ENCODE peak calls at places on chromosome 20, in six cellular contexts. W is hepatocyte, H is mesothelial cell of epicardium, N is GM20000, I is endothelial cell, O is Right ventricle myocardium superior. A is an unnamed sample.

GRCh38 chr20:6583134-6583738 is 184.2 kb upstream of the BMP2 start:
- DNase-seq in W (peak), O (peak), N (peak), I (peak), H (no peak), A (no peak)

GRCh38 chr20:4247898-4248858 is 232.8 kb upstream of the RNF24 start:
- DNase-seq in W (no peak), H (no peak), I (no peak), N (no peak), O (no peak), A (no peak)

GRCh38 chr20:58557713-58558335 is 42.6 kb upstream of the APCDD1L start:
- DNase-seq in W (no peak), O (no peak), I (no peak), H (no peak), N (no peak), A (no peak)

GRCh38 chr20:48703511-48704219 is 124.1 kb downstream of the PREX1 start:
- DNase-seq in H (no peak), O (peak), N (no peak), W (no peak), I (no peak), A (no peak)

GRCh38 chr20:63045991-63046390 is 39.2 kb upstream of the BHLHE23 start:
- DNase-seq in I (no peak), W (no peak), N (no peak), O (peak), H (no peak), A (no peak)

GRCh38 chr20:51802170-51802745 is at the start of gene SALL4:
- DNase-seq in O (no peak), W (peak), N (no peak), I (peak), H (no peak), A (no peak)

GRCh38 chr20:51532577-51533191 is 9.8 kb downstream of the NFATC2 start:
- DNase-seq in H (no peak), I (no peak), N (no peak), O (peak), W (no peak), A (no peak)

GRCh38 chr20:34061695-34062094 is 50.3 kb downstream of the EIF2S2 start:
- DNase-seq in O (no peak), I (no peak), W (no peak), N (no peak), H (no peak), A (no peak)

GRCh38 chr20:51042064-51042463 is 19.2 kb upstream of the KCNG1 start:
- DNase-seq in O (no peak), I (no peak), N (no peak), W (no peak), H (no peak), A (no peak)

GRCh38 chr20:36066777-36067176 is 87.8 kb upstream of the EPB41L1 start:
- DNase-seq in O (no peak), I (no peak), W (no peak), H (no peak), N (no peak), A (no peak)

GRCh38 chr20:2920473-2920872 is 47.2 kb downstream of the PTPRA start:
- DNase-seq in W (no peak), O (no peak), N (no peak), I (no peak), H (no peak), A (no peak)

GRCh38 chr20:2379511-2380229 is 1.0 kb upstream of the TGM6 start:
- DNase-seq in O (no peak), I (no peak), W (no peak), H (no peak), N (no peak), A (no peak)

GRCh38 chr20:35991142-35991771 is 22.9 kb downstream of the CNBD2 start:
- DNase-seq in W (peak), N (no peak), O (no peak), I (peak), H (no peak), A (no peak)

GRCh38 chr20:23125625-23126191 is 39.6 kb upstream of the CD93 start:
- DNase-seq in O (peak), N (no peak), H (no peak), I (no peak), W (peak), A (no peak)

GRCh38 chr20:62726276-62726675 is 17.6 kb downstream of the NTSR1 start:
- DNase-seq in H (peak), O (peak), W (no peak), N (no peak), I (no peak), A (no peak)